ENCODE peak calls at places on chromosomes 2 and 18, in five cellular contexts. Z is GM12865, L is RWPE1, T is CD14-positive monocyte, E is ovary. K is an unnamed sample.
A peak's percentile ranks its signal among the peaks of the same experiment; 100 is the strongest.

GRCh38 chr2:174590928-174591648 is 6.5 kb downstream of the WIPF1 start:
- DNase-seq in Z (no peak), L (no peak), T (no peak), E (no peak), K (no peak)

GRCh38 chr2:80258793-80259192 is 45.8 kb downstream of the LRRTM1 start:
- DNase-seq in Z (no peak), L (no peak), T (no peak), E (no peak), K (no peak)

GRCh38 chr2:221635949-221636348 is 63.8 kb upstream of the EPHA4 start:
- DNase-seq in Z (no peak), L (peak; percentile 13), T (no peak), E (no peak), K (no peak)

GRCh38 chr2:62589691-62590356 is 83.8 kb upstream of the TMEM17 start:
- DNase-seq in Z (no peak), L (no peak), T (no peak), E (no peak), K (no peak)

GRCh38 chr2:112920923-112921532 is 10.1 kb downstream of the IL37 start:
- DNase-seq in Z (no peak), L (peak; percentile 51), T (no peak), E (no peak), K (no peak)

GRCh38 chr18:76978616-76979015 is 154.0 kb downstream of the MBP start:
- DNase-seq in Z (no peak), L (no peak), T (no peak), E (no peak), K (no peak)

GRCh38 chr2:9847140-9847539 is 3.9 kb downstream of the TAF1B start:
- DNase-seq in Z (no peak), L (peak; percentile 16), T (no peak), E (no peak), K (no peak)

GRCh38 chr18:24704921-24705620 is 244.6 kb downstream of the HRH4 start:
- DNase-seq in Z (no peak), L (no peak), T (no peak), E (no peak), K (no peak)

GRCh38 chr2:61044596-61044995 is 21.1 kb upstream of the SANBR start:
- DNase-seq in Z (peak; percentile 67), L (no peak), T (no peak), E (no peak), K (no peak)

GRCh38 chr2:211468881-211469280 is 912.5 kb downstream of the CPS1 start:
- DNase-seq in Z (no peak), L (no peak), T (no peak), E (no peak), K (no peak)

GRCh38 chr18:8706545-8706980 is 1.2 kb downstream of the MTCL1 start:
- DNase-seq in Z (no peak), L (peak; percentile 28), T (no peak), E (peak; percentile 43), K (peak; percentile 51)

GRCh38 chr18:9022397-9023170 is 79.9 kb upstream of the NDUFV2 start:
- DNase-seq in Z (no peak), L (no peak), T (no peak), E (no peak), K (no peak)

GRCh38 chr18:71209944-71210343 is 921.1 kb downstream of the SOCS6 start:
- DNase-seq in Z (no peak), L (no peak), T (no peak), E (no peak), K (no peak)

GRCh38 chr2:120013569-120014223 is 819 bp downstream of the EPB41L5 start:
- DNase-seq in Z (peak; percentile 11), L (peak; percentile 43), T (no peak), E (no peak), K (no peak)

GRCh38 chr2:212667751-212668316 is 129.2 kb upstream of the ERBB4 start:
- DNase-seq in Z (no peak), L (no peak), T (no peak), E (no peak), K (no peak)

GRCh38 chr2:105537466-105537865 is 138.6 kb upstream of the FHL2 start:
- DNase-seq in Z (no peak), L (peak; percentile 57), T (no peak), E (no peak), K (no peak)

GRCh38 chr18:47737198-47737830 is 193.1 kb downstream of the SMAD2 start:
- DNase-seq in Z (no peak), L (no peak), T (no peak), E (no peak), K (no peak)

GRCh38 chr2:85584857-85585780 is 888 bp downstream of the VAMP5 start:
- DNase-seq in Z (peak; percentile 50), L (peak; percentile 73), T (no peak), E (no peak), K (peak; percentile 53)

GRCh38 chr2:45946023-45946422 is 294.5 kb downstream of the PRKCE start:
- DNase-seq in Z (no peak), L (peak; percentile 49), T (no peak), E (no peak), K (no peak)

GRCh38 chr2:145682536-145683157 is 1162.7 kb upstream of the ZEB2 start:
- DNase-seq in Z (no peak), L (no peak), T (no peak), E (no peak), K (no peak)

GRCh38 chr2:32355976-32356734 is 668 bp upstream of the BIRC6 start:
- DNase-seq in Z (no peak), L (peak; percentile 46), T (no peak), E (no peak), K (no peak)

GRCh38 chr2:46487667-46488333 is 8.4 kb downstream of the TMEM247 start:
- DNase-seq in Z (no peak), L (peak; percentile 25), T (no peak), E (peak; percentile 47), K (no peak)

GRCh38 chr2:2767837-2768236 is 436.8 kb upstream of the MYT1L start:
- DNase-seq in Z (no peak), L (no peak), T (no peak), E (no peak), K (no peak)

GRCh38 chr2:85445316-85446295 is 27.1 kb downstream of the SH2D6 start:
- DNase-seq in Z (no peak), L (peak; percentile 46), T (no peak), E (peak; percentile 71), K (no peak)

GRCh38 chr2:240872317-240873097 is 3.9 kb downstream of the AGXT start:
- DNase-seq in Z (no peak), L (no peak), T (no peak), E (no peak), K (peak; percentile 28)

GRCh38 chr2:203859030-203859854 is 8.3 kb upstream of the CTLA4 start:
- DNase-seq in Z (no peak), L (no peak), T (no peak), E (no peak), K (no peak)

GRCh38 chr18:62637807-62638687 is 77.3 kb upstream of the PHLPP1 start:
- DNase-seq in Z (peak; percentile 79), L (no peak), T (no peak), E (no peak), K (peak; percentile 70)

GRCh38 chr2:88824951-88825350 is 133.5 kb downstream of the RPIA start:
- DNase-seq in Z (no peak), L (no peak), T (no peak), E (no peak), K (no peak)

GRCh38 chr2:182542501-182543258 is 115.8 kb upstream of the PDE1A start:
- DNase-seq in Z (no peak), L (no peak), T (no peak), E (no peak), K (no peak)
- TF ChIP-seq CTCF in Z (no peak), L (no peak), T (no peak), E (no peak), K (no peak)

DNA sequence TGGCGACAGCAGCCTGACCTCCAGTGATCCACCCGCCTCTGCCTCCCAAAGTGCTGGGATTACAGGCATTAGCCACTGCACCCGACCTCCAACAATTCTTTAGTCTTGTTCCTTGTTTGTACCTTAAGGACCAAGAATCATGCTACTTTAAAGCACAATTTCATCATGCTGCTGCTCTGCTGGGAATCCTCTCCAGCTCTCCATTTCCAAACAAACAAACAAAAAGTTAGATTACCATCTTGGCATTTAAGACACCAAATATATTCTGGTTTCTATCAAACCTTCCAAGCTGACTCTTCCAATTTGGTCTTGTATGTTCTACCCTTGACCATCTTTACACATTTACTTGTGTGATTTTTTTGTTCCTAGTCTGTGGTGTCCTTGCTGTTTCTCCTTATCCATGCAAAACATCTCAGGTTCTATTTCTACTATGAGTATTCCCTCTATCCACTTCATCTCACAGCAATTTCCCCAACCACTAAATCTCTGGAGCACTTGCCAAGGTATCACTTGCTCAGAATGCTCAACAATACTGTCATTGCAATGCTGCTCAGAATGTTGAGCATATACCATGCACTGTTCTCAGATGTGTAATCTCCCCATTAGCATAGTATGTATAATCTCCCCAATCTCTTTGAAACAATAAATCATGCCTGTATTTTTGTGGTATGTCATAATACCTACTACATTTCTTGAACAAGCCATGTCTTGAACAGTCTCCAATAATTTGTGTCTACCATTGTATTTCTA is 73.2 kb upstream of the GALNT5 start:
- DNase-seq in Z (no peak), L (no peak), T (no peak), E (no peak), K (no peak)
- TF ChIP-seq CTCF in Z (no peak), L (no peak), T (no peak), E (no peak), K (no peak)

DNA sequence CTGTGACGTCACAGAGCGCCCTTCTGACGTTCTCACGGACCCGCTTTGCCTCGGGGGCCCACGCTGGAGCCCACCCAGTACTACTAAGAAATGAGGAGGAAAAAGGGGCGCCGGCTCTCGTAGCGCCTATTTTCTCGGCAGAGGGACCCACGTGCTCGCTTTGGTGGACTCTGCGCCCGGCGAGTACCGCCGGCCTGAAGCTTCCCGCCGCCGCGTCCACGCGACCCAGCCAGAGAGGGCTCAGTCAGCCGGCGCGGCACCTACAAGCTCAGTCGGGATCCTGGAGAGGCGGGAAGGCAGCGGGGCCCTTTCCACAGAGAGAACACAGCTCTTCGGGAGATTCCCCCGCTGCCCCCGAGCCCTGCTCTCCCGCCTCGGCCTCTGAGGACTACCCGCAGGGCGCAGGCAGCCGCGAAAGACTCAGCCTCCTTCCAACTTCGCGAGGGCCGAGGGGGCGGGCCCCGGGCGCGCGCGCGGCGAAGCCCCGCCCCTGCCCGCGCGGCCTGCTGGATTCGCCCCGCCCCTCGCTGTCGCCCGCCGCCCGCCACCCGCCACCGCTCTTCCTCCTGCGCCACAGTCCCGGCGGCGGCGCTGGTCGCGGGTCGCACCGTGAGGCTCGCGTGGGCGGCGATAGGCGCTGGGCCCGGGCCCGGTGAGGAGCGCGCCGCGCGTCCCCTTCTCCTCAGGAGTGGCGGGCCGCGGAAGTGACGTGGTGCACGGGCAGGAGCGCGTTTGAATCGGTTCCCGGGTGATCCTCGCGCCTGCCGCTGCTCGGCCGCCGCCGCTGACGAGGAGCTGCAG is at the start of gene SMCHD1:
- DNase-seq in Z (peak; percentile 94), L (peak; percentile 81), T (peak; percentile 77), E (peak; percentile 88), K (peak; percentile 92)
- TF ChIP-seq CTCF in Z (no peak), L (no peak), T (no peak), E (no peak), K (no peak)

DNA sequence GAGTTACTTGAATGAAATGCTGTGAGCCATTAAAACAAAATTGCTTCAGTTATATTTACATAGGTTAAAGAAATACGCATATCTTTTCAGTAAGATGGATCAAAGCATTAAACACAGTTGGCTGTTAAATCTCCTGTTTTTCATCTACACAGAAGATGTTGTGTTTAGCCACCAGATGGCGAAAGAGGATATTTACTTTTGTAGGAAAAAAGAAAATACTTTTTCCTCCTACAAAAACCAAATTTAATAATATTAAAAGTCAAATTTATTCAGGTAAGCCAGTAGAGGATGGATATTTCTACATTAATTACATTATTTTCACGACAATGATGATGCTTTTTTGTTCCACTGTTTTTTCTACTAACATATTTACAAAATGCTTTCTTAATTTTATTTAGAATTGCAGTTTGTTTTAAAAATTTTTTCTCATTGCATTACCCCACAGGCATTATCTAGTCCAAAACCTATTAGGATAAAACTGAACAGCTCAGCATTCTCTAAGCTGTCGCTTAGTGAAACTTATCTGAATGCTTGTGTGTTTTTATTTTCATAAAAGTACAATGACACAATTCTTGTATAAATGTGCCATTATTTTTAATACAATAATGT is 173.7 kb downstream of the ASXL3 start:
- DNase-seq in Z (peak; percentile 30), L (no peak), T (no peak), E (no peak), K (no peak)
- TF ChIP-seq CTCF in Z (peak; percentile 37), L (peak; percentile 54), T (no peak), E (peak; percentile 20), K (peak; percentile 62)

K was measured in GM13976.